ENCODE peak calls at places on chromosomes 2 and 18, in eight cellular contexts. I is GM23248, B is prostate gland, O is PC-9, Q is SK-N-SH, L is uterus, Y is kidney, S is stomach. T is an unnamed sample.

GRCh38 chr2:209380278-209380677 is 43.6 kb upstream of the MAP2 start:
- DNase-seq in I (no peak), B (no peak), O (peak; percentile 42), Q (no peak), L (no peak), Y (no peak), S (no peak), T (no peak)

GRCh38 chr2:112183327-112184025 is 45.3 kb downstream of the FBLN7 start:
- DNase-seq in I (no peak), B (no peak), O (no peak), Q (no peak), L (no peak), Y (no peak), S (no peak), T (no peak)

GRCh38 chr2:145597011-145597410 is 1077.1 kb upstream of the ZEB2 start:
- DNase-seq in I (peak; percentile 55), B (no peak), O (no peak), Q (no peak), L (no peak), Y (no peak), S (no peak), T (no peak)

GRCh38 chr2:222861411-222862067 is 703 bp downstream of the ACSL3 start:
- DNase-seq in I (peak; percentile 72), B (no peak), O (no peak), Q (peak; percentile 74), L (peak; percentile 55), Y (peak; percentile 89), S (peak; percentile 34), T (no peak)

GRCh38 chr2:173001664-173002604 is 73.7 kb upstream of the MAP3K20 start:
- DNase-seq in I (no peak), B (no peak), O (no peak), Q (no peak), L (no peak), Y (no peak), S (no peak), T (no peak)

GRCh38 chr2:73640537-73640936 is 1.7 kb downstream of the NAT8 start:
- DNase-seq in I (no peak), B (peak; percentile 28), O (peak; percentile 71), Q (no peak), L (no peak), Y (no peak), S (peak; percentile 41), T (no peak)

GRCh38 chr2:205610437-205610836 is 71.9 kb upstream of the NRP2 start:
- DNase-seq in I (peak; percentile 44), B (no peak), O (no peak), Q (no peak), L (no peak), Y (no peak), S (no peak), T (no peak)

GRCh38 chr2:26033270-26033768 is 565 bp upstream of the RAB10 start:
- DNase-seq in I (peak; percentile 91), B (peak; percentile 72), O (peak; percentile 88), Q (no peak), L (no peak), Y (no peak), S (peak; percentile 74), T (peak; percentile 86)

GRCh38 chr18:36187826-36188721 is 777 bp downstream of the MOCOS start:
- DNase-seq in I (peak; percentile 91), B (no peak), O (peak; percentile 79), Q (no peak), L (peak; percentile 25), Y (peak; percentile 81), S (peak; percentile 30), T (peak; percentile 55)

GRCh38 chr2:71120195-71120594 is 9.8 kb downstream of the MCEE start:
- DNase-seq in I (peak; percentile 26), B (peak; percentile 47), O (no peak), Q (no peak), L (no peak), Y (no peak), S (no peak), T (no peak)

GRCh38 chr2:165571477-165571876 is 102.0 kb downstream of the CSRNP3 start:
- DNase-seq in I (no peak), B (no peak), O (no peak), Q (no peak), L (no peak), Y (no peak), S (no peak), T (no peak)
- H3K4me3 ChIP-seq in I (no peak overlapping the region), B (no peak overlapping the region), O (no peak overlapping the region), Q (no peak overlapping the region), L (no peak overlapping the region), Y (no peak overlapping the region), S (no peak overlapping the region), T (no peak overlapping the region)

GRCh38 chr2:201148434-201148833 is 32.5 kb downstream of the CFLAR start:
- DNase-seq in I (no peak), B (no peak), O (no peak), Q (no peak), L (no peak), Y (no peak), S (no peak), T (no peak)
- H3K4me1 ChIP-seq in I (peaks cover 44% of the 10 kb centered on the region), B (no peaks in the 10 kb centered on the region), O (peaks cover 46% of the 10 kb centered on the region), Q (peaks cover 41% of the 10 kb centered on the region), L (no peaks in the 10 kb centered on the region), Y (peaks cover 53% of the 10 kb centered on the region), S (peaks cover 44% of the 10 kb centered on the region), T (peaks cover 50% of the 10 kb centered on the region)

GRCh38 chr2:102103992-102104871 is 38.3 kb upstream of the IL1R1 start:
- DNase-seq in I (peak; percentile 98), B (peak; percentile 69), O (no peak), Q (no peak), L (peak; percentile 71), Y (peak; percentile 89), S (peak; percentile 74), T (peak; percentile 92)
- H3K4me3 ChIP-seq in I (peak overlapping the region; percentile 85), B (peak overlapping the region; percentile 24), O (no peak overlapping the region), Q (peak overlapping the region; percentile 37), L (peak overlapping the region; percentile 40), Y (peak overlapping the region; percentile 51), S (peak overlapping the region; percentile 36), T (peak overlapping the region; percentile 28)

DNA sequence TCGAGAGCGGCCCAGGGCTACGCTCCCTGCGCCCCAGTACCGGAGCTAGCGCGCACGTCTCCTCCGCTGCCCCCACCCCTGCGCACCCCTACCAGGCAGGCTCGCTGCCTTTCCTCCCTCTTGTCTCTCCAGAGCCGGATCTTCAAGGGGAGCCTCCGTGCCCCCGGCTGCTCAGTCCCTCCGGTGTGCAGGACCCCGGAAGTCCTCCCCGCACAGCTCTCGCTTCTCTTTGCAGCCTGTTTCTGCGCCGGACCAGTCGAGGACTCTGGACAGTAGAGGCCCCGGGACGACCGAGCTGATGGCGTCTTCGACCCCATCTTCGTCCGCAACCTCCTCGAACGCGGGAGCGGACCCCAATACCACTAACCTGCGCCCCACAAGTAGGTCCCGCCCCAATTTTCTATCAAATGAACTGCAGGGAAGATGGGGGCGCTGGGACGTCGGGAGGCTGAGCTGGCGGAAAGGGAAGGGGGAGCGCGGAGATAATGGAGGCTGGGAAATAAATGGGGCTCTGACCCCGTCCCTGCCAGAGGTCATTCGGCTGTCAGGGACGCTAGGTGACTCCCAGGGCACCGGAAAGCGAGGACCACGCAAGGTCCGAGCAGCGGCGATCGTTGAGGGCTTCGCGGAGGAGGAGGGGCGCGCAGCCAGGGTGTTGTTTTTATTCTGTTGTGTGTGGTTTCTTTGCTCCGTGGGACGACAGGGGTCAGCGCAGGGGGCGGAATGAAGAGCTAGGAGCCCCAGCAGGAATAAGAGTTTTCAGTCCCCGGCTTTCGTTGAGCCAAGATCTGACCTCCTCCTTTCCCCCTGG is 1.8 kb downstream of the GAD1 start:
- DNase-seq in I (peak; percentile 33), B (no peak), O (no peak), Q (no peak), L (no peak), Y (no peak), S (no peak), T (no peak)
- H3K4me1 ChIP-seq in I (peaks cover 6% of the 10 kb centered on the region), B (peaks cover 28% of the 10 kb centered on the region), O (no peaks in the 10 kb centered on the region), Q (peaks cover 5% of the 10 kb centered on the region), L (no peaks in the 10 kb centered on the region), Y (peaks cover 9% of the 10 kb centered on the region), S (peaks cover 92% of the 10 kb centered on the region), T (peaks cover 83% of the 10 kb centered on the region)

GRCh38 chr2:41949091-41949490 is 98.7 kb upstream of the PKDCC start:
- DNase-seq in I (no peak), B (no peak), O (no peak), Q (no peak), L (no peak), Y (no peak), S (no peak), T (no peak)

GRCh38 chr2:41950440-41950960 is 97.3 kb upstream of the PKDCC start:
- DNase-seq in I (no peak), B (no peak), O (no peak), Q (no peak), L (no peak), Y (no peak), S (no peak), T (no peak)

GRCh38 chr2:41947701-41948396 is 100.0 kb upstream of the PKDCC start:
- DNase-seq in I (no peak), B (no peak), O (no peak), Q (peak; percentile 81), L (peak; percentile 54), Y (no peak), S (no peak), T (no peak)

GRCh38 chr2:41948397-41948763 is 99.4 kb upstream of the PKDCC start:
- DNase-seq in I (no peak), B (no peak), O (no peak), Q (no peak), L (no peak), Y (no peak), S (no peak), T (no peak)

GRCh38 chr2:41949541-41950439 is 98.0 kb upstream of the PKDCC start:
- DNase-seq in I (no peak), B (no peak), O (no peak), Q (no peak), L (no peak), Y (no peak), S (no peak), T (no peak)
- H3K4me3 ChIP-seq in I (no peak overlapping the region), B (no peak overlapping the region), O (no peak overlapping the region), Q (no peak overlapping the region), L (no peak overlapping the region), Y (no peak overlapping the region), S (no peak overlapping the region), T (no peak overlapping the region)

DNA sequence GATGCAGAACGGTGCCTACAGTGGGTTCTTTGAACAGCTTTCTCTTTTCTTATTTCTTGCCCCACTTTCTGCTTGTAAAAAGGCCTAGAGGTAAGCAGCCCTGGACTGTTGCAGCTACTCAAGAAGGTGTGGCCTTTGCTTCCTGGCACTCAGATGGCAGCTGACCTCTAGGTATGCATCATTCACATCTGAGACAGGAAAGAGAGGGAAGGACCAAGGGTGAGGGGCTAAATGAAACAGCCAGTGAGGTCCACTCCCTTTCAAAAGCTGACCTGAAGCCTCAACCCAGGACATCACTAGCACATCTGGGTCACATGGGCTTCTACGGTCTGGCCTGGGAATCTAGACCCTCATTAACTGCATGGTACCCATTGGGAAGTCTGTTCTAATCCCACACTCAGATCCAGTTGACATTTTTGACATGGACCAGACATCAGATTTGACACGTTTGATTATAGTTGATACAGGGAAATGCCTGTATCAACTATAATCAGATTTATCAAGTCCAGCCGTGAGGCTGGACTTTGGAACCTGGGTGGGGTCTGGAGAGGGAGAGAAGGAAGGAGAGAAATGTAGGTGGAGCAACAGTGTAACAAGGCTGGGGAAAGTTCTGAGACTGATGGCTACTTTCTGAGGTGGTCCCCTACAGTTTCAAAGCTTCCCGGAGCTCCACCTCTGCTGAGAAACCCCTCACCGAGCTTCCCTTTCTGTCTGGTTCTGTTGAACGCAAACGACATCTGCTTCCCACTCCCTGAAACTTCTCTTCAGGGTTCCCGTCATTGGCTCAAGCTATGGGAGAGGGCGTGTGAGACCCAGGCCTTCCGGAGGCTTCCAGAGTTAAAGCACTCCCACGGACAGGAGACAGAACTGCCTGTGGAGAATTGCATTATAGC is 60.1 kb downstream of the E2F6 start:
- DNase-seq in I (no peak), B (no peak), O (no peak), Q (peak; percentile 47), L (no peak), Y (no peak), S (peak; percentile 49), T (no peak)
- H3K4me1 ChIP-seq in I (peaks cover 7% of the 10 kb centered on the region), B (no peaks in the 10 kb centered on the region), O (no peaks in the 10 kb centered on the region), Q (peaks cover 4% of the 10 kb centered on the region), L (peaks cover 6% of the 10 kb centered on the region), Y (no peaks in the 10 kb centered on the region), S (peaks cover 20% of the 10 kb centered on the region), T (no peaks in the 10 kb centered on the region)